ENCODE peak calls at places on chromosomes 2 and 18, in eight cellular contexts. S is K562, N is endothelial cell of umbilical vein, W is sigmoid colon, E is vagina, Q is HCT116, A is esophagus muscularis mucosa, C is breast epithelium. V is an unnamed sample.

GRCh38 chr2:55093381-55093780 is 43.1 kb upstream of the RTN4 start:
- DNase-seq in S (no peak), N (peak; percentile 83), W (no peak), E (no peak), Q (peak; percentile 38), A (no peak), C (no peak), V (no peak)

GRCh38 chr2:224843141-224843540 is 127.0 kb upstream of the CCDC195 start:
- DNase-seq in S (no peak), N (no peak), W (no peak), E (no peak), Q (no peak), A (no peak), C (no peak), V (no peak)

GRCh38 chr18:24227976-24228660 is 89.3 kb downstream of the CABYR start:
- DNase-seq in S (no peak), N (no peak), W (no peak), E (no peak), Q (no peak), A (no peak), C (no peak), V (no peak)

GRCh38 chr2:171136024-171136423 is 24.7 kb downstream of the TLK1 start:
- DNase-seq in S (no peak), N (no peak), W (no peak), E (no peak), Q (no peak), A (no peak), C (no peak), V (no peak)

GRCh38 chr2:128379021-128380005 is 60.6 kb upstream of the HS6ST1 start:
- DNase-seq in S (no peak), N (peak; percentile 48), W (peak; percentile 88), E (peak; percentile 98), Q (no peak), A (no peak), C (peak; percentile 82), V (no peak)

GRCh38 chr18:54119524-54120019 is 104.9 kb downstream of the MBD2 start:
- DNase-seq in S (peak; percentile 44), N (peak; percentile 69), W (no peak), E (no peak), Q (peak; percentile 55), A (no peak), C (no peak), V (no peak)

GRCh38 chr18:7577706-7578105 is 10.6 kb downstream of the PTPRM start:
- DNase-seq in S (no peak), N (no peak), W (no peak), E (no peak), Q (no peak), A (no peak), C (no peak), V (no peak)

GRCh38 chr18:49751427-49752094 is 61.8 kb downstream of the ACAA2 start:
- DNase-seq in S (no peak), N (no peak), W (peak; percentile 40), E (no peak), Q (no peak), A (no peak), C (no peak), V (no peak)

GRCh38 chr2:74226648-74227213 is 28.3 kb downstream of the MTHFD2 start:
- DNase-seq in S (no peak), N (no peak), W (no peak), E (peak; percentile 32), Q (no peak), A (no peak), C (peak; percentile 33), V (no peak)

DNA sequence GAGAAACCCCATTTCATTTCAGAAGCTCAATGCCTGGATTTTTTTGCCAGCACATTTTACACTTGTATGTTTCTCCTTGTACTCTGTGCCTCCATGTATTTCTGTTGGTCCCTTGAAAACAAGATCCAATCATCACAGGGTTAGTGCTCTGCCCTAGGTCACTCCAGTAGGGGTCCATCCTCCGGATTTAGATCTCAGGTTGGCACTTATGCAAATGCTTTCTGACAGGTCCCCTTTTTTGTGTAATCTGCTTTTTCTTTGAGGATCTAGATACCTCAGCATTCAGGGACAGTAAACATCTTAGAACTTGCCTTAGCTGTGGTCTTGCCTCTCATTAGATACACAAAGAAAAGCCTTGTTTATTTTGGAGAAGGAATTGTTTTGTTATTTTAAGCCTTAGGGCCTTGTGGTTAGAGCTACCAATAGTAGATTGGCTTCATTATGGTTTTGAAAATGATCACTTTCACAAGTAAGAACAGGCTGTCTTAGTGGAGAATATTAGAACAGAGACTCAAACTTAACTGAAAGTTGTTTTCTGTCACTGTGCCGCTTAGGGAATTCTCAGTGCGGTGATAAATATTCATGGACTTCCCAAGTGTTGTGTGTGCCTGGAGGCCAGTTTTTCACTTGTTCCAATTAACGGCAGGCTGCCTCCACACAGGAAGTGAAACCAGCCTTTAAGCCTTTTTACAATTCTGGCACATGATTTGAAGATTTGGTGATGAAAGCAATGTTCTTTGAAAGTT is 7.8 kb downstream of the MERTK start:
- DNase-seq in S (no peak), N (peak; percentile 66), W (no peak), E (no peak), Q (no peak), A (no peak), C (peak; percentile 56), V (no peak)
- TF ChIP-seq POLR2A in S (no peak), N (no peak), W (no peak), E (no peak), Q (no peak), A (no peak), C (no peak), V (no peak)

DNA sequence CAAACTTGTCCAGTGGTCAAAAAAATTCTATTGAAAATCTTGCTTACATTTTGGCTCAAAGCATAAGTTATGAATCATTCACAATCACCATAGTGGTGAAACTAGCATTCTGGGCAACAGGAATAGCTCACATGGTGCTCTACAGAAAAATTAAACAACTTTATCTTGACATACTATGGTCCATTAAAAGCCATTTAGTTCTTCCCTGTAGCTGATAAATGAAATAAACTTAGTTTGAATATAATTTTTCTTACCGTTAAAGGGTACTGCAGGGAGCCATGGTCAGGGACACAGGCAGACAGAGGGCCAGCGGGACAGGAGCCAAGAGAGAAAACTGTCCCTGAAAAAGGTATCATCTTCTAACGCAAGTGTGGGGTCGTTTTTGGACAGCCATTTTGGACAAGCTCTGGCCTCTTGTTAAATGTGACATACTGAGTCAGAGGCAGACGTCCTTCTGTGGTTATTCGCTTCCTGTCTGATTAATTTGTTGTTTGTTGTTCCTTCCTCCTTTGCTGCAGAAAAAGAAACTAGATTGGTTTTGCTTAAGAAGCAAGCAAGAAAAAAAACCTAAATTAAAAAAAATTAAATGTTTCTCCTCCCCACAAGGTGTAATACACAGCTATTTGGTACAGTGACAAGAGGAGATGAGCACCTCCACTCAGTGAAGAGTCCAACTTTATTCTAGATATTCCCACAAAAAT is at the start of gene WIPF1:
- DNase-seq in S (no peak), N (peak; percentile 66), W (no peak), E (no peak), Q (no peak), A (peak; percentile 82), C (no peak), V (no peak)
- TF ChIP-seq POLR2AphosphoS5 in S (no peak), N (no peak), W (peak; percentile 15), E (no peak), Q (no peak), A (peak; percentile 70), C (no peak), V (peak; percentile 93)

GRCh38 chr2:85949280-85949679 is 60.5 kb upstream of the ST3GAL5 start:
- DNase-seq in S (peak; percentile 45), N (peak; percentile 21), W (no peak), E (no peak), Q (no peak), A (peak; percentile 72), C (no peak), V (no peak)
- TF ChIP-seq POLR2A in S (no peak), N (no peak), W (no peak), E (no peak), Q (no peak), A (no peak), C (no peak), V (no peak)

GRCh38 chr2:126662623-126663022 is 6.7 kb downstream of the GYPC start:
- DNase-seq in S (no peak), N (no peak), W (no peak), E (no peak), Q (no peak), A (no peak), C (no peak), V (no peak)

GRCh38 chr2:126660068-126660467 is 4.1 kb downstream of the GYPC start:
- DNase-seq in S (no peak), N (no peak), W (no peak), E (no peak), Q (no peak), A (no peak), C (no peak), V (no peak)

GRCh38 chr2:126661001-126661400 is 5.0 kb downstream of the GYPC start:
- DNase-seq in S (no peak), N (no peak), W (no peak), E (no peak), Q (no peak), A (no peak), C (no peak), V (no peak)

GRCh38 chr2:126663184-126663963 is 7.4 kb downstream of the GYPC start:
- DNase-seq in S (no peak), N (no peak), W (no peak), E (no peak), Q (no peak), A (no peak), C (no peak), V (no peak)

GRCh38 chr2:126661702-126662465 is 5.9 kb downstream of the GYPC start:
- DNase-seq in S (no peak), N (no peak), W (no peak), E (no peak), Q (no peak), A (no peak), C (no peak), V (no peak)
- TF ChIP-seq POLR2AphosphoS5 in S (no peak), N (no peak), W (no peak), E (no peak), Q (no peak), A (no peak), C (no peak), V (no peak)

GRCh38 chr2:127106998-127107621 is at the start of gene BIN1:
- DNase-seq in S (peak; percentile 44), N (peak; percentile 93), W (peak; percentile 92), E (peak; percentile 92), Q (peak; percentile 65), A (peak; percentile 96), C (peak; percentile 70), V (peak; percentile 90)
- TF ChIP-seq POLR2A in S (no peak), N (peak; percentile 17), W (peak; percentile 33), E (peak; percentile 65), Q (no peak), A (peak; percentile 39), C (no peak), V (no peak)

DNA sequence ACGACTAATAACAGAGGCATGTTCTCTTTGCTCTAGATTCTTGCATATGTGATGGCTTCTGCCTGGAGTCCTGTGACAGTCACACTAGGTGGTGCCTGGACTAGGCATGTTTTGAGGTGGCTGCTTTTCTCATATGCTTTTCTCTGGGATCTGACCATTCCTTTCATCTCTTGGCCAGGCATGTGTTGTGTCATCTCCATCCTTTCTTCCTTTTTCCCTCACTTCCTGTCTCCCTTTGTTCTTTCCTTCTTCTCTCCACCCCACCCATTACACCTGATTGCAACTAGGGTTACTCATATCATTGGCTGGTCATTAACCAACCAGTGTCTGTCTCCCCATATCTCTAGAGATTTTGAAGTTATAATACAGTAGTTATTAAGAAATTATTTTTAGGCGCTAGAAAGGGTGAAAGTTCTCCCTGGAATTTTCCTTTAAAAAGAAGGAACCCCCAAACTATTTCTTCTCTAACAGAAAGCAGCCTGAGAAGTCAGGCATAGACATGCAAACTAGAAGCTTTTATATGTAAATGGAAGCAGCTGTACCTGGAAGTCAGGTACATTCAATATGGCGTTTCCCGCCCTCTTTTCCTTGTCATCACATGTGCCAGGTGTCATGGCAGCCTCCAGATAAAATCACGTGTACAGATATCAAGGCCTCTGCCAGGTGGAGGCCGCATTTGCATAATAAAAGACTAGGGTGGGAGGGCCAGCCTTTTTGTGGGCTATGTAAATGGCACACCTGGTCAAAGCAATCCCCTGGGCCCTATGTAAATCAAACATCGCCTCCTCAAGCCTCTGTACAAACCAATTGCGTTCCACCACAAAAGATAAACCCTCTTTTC is 220.4 kb upstream of the MEX3C start:
- DNase-seq in S (no peak), N (no peak), W (no peak), E (no peak), Q (no peak), A (no peak), C (no peak), V (no peak)
- TF ChIP-seq POLR2AphosphoS5 in S (no peak), N (no peak), W (no peak), E (no peak), Q (no peak), A (no peak), C (no peak), V (no peak)